ENCODE peak calls at places on chromosomes 4 and X, in nine cellular contexts. F is hepatocyte, S is right cardiac atrium, A is AG10803, E is fibroblast of the aortic adventitia, N is left lung, J is dorsolateral prefrontal cortex, Z is tibial artery, R is fibroblast of mammary gland. C is an unnamed sample.
A peak's percentile ranks its signal among the peaks of the same experiment; 100 is the strongest.

GRCh38 chrX:115233497-115234219 is at the start of gene LRCH2:
- DNase-seq in N (peak; percentile 50), Z (peak; percentile 22), J (peak; percentile 44), R (peak; percentile 37), E (peak; percentile 47), A (peak; percentile 21), F (peak; percentile 76), S (peak; percentile 77), C (peak; percentile 52)

GRCh38 chr4:185771696-185772390 is 40.2 kb downstream of the SORBS2 start:
- DNase-seq in R (no peak), J (no peak), A (peak; percentile 47), N (no peak), E (no peak), S (no peak), Z (no peak), F (no peak), C (peak; percentile 45)

GRCh38 chr4:11070813-11071212 is 357.9 kb downstream of the HS3ST1 start:
- DNase-seq in R (no peak), S (no peak), N (no peak), F (no peak), E (no peak), A (no peak), Z (no peak), J (no peak), C (no peak)

GRCh38 chrX:71514367-71515038 is 18.4 kb upstream of the OGT start:
- DNase-seq in A (no peak), Z (no peak), N (no peak), R (no peak), F (no peak), J (no peak), E (no peak), S (no peak), C (peak; percentile 0)

GRCh38 chr4:128241425-128241913 is 46.1 kb downstream of the PGRMC2 start:
- DNase-seq in E (peak; percentile 97), J (no peak), R (peak; percentile 98), N (no peak), Z (no peak), F (peak; percentile 49), A (peak; percentile 99), S (no peak), C (peak; percentile 93)

GRCh38 chr4:7844247-7844991 is 95.2 kb downstream of the AFAP1 start:
- DNase-seq in F (peak; percentile 77), S (peak; percentile 91), N (peak; percentile 84), J (peak; percentile 64), R (peak; percentile 93), E (peak; percentile 99), A (peak; percentile 84), Z (peak; percentile 70), C (peak; percentile 91)

GRCh38 chr4:145012841-145013240 is 85.2 kb downstream of the ANAPC10 start:
- DNase-seq in N (no peak), R (peak; percentile 67), A (peak; percentile 43), S (no peak), E (peak; percentile 87), Z (no peak), F (no peak), J (no peak), C (peak; percentile 55)

GRCh38 chr4:100208459-100208858 is 18.2 kb upstream of the DDIT4L start:
- DNase-seq in A (peak; percentile 30), J (no peak), R (peak; percentile 61), N (no peak), E (peak; percentile 9), F (no peak), Z (no peak), S (no peak), C (peak; percentile 23)

GRCh38 chr4:185755451-185755850 is 56.5 kb downstream of the SORBS2 start:
- DNase-seq in Z (no peak), N (no peak), S (no peak), A (no peak), F (no peak), E (no peak), J (no peak), R (no peak), C (no peak)

GRCh38 chrX:139429913-139430312 is 100.6 kb upstream of the F9 start:
- DNase-seq in J (no peak), F (peak; percentile 15), R (peak; percentile 2), E (peak; percentile 12), S (no peak), N (no peak), A (peak; percentile 15), Z (no peak), C (peak; percentile 26)

GRCh38 chr4:70893790-70894189 is 8.4 kb upstream of the MOB1B start:
- DNase-seq in A (no peak), E (no peak), S (no peak), Z (no peak), J (no peak), N (no peak), R (no peak), F (no peak), C (no peak)

DNA sequence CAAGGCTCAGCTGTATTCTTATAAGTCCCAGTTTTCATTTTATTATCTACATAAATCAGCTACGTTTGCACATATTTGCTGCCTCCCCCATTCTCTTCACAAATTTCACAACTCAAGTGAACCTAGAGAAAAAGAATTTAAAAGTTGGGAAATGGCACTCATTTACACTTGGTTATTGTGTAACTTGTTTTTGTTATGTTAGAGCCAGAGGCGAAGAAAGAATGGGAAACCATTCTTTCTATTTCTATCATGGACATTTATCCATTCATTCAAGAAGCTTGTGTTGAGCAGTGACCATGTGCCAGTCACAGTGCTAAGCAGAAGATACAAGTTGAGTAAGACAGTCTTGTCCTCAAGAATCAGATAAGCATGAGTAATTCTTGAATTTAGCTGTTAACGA is 13.5 kb downstream of the LIAS start:
- DNase-seq in J (no peak), Z (no peak), S (no peak), E (no peak), R (no peak), A (peak; percentile 71), N (no peak), F (no peak), C (peak; percentile 48)
- H3K4me3 ChIP-seq in J (no peak overlapping the region), Z (no peak overlapping the region), S (no peak overlapping the region), E (no peak overlapping the region), R (no peak overlapping the region), A (no peak overlapping the region), N (no peak overlapping the region), F (no peak overlapping the region), C (no peak overlapping the region)

DNA sequence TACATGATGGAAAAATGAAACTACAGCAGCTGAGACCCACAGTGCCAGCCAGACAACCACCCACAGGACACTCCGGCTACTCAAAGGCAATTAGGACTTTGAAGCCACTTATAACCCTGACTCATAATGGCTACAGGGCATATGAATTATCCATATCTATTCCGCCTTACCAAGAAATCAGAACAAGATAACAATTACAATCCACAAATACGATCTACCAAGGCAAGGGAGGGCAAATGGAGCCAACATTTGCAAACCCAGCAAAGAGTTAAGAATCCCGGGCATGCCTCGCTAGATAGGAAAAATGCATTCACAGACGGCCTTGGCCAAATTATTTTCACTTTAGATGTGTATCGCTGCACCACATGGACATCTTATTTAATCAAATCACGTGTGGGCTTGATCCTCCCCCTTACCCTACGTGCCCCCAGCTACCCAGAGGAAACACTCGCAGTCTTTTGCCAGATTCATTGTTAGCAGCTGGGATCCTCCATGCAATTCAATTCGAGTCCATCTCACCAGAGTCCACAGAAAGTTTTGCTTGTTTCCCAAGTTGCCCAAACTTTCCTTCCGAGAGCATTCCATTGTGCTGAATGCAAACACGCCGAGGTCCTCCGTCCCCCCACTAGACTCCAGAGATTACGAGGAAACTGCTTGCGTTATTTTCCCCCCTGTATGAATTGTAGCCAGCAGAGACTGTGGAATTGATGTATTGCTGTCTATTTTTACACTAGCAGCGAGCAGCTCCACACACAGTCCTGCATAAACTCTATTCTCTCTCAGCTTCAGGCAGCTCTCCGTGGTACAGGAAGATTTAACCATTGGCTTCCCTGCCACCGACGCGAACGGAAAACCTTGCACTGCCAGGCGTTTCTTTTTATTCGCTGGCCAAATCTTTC is 1.2 kb downstream of the PPARGC1A start:
- DNase-seq in R (peak; percentile 59), F (peak; percentile 47), J (no peak), N (no peak), S (no peak), A (peak; percentile 68), Z (no peak), E (peak; percentile 37), C (peak; percentile 60)
- H3K4me3 ChIP-seq in R (peak overlapping the region; percentile 51), F (peak overlapping the region; percentile 38), J (peak overlapping the region; percentile 48), N (peak overlapping the region; percentile 39), S (peak overlapping the region; percentile 94), A (peak overlapping the region; percentile 60), Z (peak overlapping the region; percentile 58), E (peak overlapping the region; percentile 57), C (peak overlapping the region; percentile 73)

GRCh38 chr4:99021386-99021785 is 25.9 kb downstream of the METAP1 start:
- DNase-seq in A (no peak), F (no peak), Z (no peak), J (no peak), S (no peak), N (no peak), E (no peak), R (no peak), C (no peak)

GRCh38 chr4:99024481-99025275 is 29.2 kb downstream of the METAP1 start:
- DNase-seq in Z (no peak), F (no peak), A (no peak), R (no peak), S (no peak), J (no peak), E (no peak), N (no peak), C (no peak)

GRCh38 chr4:99027304-99027703 is 31.8 kb downstream of the METAP1 start:
- DNase-seq in F (no peak), E (no peak), Z (no peak), N (no peak), A (no peak), R (no peak), S (no peak), J (no peak), C (no peak)

GRCh38 chr4:99025506-99025905 is 30.0 kb downstream of the METAP1 start:
- DNase-seq in R (no peak), A (no peak), F (no peak), Z (no peak), J (no peak), S (no peak), N (no peak), E (no peak), C (no peak)

DNA sequence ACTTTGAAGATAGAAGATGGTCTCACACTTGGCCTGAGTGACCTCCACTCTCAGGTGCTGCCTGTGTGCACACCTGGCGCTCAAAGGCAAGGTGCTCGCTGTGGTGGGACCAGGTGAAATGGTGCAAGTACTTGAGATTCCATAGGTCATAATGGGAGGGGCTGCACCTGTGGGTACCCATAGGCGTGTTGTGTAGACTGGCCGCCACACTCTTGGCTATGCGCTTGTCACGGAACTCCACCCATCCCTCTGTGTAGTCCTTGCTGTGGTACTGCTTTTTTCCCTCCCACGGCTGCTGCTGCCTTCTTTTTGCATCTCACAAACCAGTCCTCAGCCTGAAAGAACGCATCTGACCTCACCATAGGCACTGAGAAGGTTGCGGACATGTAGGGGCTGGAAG is 27.0 kb downstream of the METAP1 start:
- DNase-seq in F (no peak), A (no peak), N (no peak), J (no peak), R (no peak), S (no peak), E (no peak), Z (no peak), C (no peak)
- H3K4me3 ChIP-seq in F (no peak overlapping the region), A (peak overlapping the region; percentile 47), N (no peak overlapping the region), J (no peak overlapping the region), R (no peak overlapping the region), S (no peak overlapping the region), E (peak overlapping the region; percentile 50), Z (no peak overlapping the region), C (no peak overlapping the region)

DNA sequence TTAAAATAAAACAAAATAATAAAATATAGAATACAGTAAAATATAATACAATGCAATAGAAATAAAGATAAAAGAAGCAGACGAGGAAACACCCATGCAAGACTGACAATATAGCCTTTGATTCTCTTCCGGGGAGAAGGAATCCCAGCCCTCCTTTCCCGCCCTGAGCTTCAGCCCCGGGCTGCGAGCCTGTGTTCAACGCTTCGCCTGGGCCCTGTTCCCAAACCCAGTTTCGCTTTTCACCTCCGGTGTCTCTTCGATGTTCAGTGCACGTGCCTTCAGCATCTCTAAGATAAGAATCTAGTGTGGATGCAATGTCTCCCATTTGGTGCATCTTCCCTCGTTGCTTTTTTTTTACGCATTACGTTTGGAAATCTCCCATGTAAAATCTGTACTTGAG is 38.4 kb upstream of the ARSD start:
- DNase-seq in E (no peak), Z (no peak), N (no peak), S (no peak), F (no peak), J (no peak), R (no peak), A (no peak), C (peak; percentile 10)
- H3K4me3 ChIP-seq in E (peak overlapping the region; percentile 17), Z (peak overlapping the region; percentile 20), N (no peak overlapping the region), S (no peak overlapping the region), F (no peak overlapping the region), J (no peak overlapping the region), R (no peak overlapping the region), A (peak overlapping the region; percentile 15), C (peak overlapping the region; percentile 70)